ENCODE peak calls at places on chromosomes 4 and X, in five cellular contexts. M, K, Z, T and W are unnamed samples. For H3K9me3, the result is how much of the 10 kb centered on the place peaks cover.

GRCh38 chr4:186684889-186685309 is 38.8 kb downstream of the FAT1 start:
- DNase-seq in T (no peak), M (peak), Z (no peak), K (peak), W (no peak)

GRCh38 chr4:155973639-155974475 is 20.2 kb upstream of the CTSO start:
- DNase-seq in M (no peak), Z (no peak), K (no peak), T (no peak), W (no peak)

GRCh38 chr4:188110741-188111458 is 1.5 kb upstream of the TRIML2 start:
- DNase-seq in Z (no peak), M (no peak), K (no peak), T (peak), W (no peak)

GRCh38 chrX:151543706-151544105 is 19.8 kb upstream of the PASD1 start:
- DNase-seq in M (no peak), T (peak), Z (no peak), K (peak), W (no peak)

GRCh38 chr4:38449506-38450174 is 214.4 kb upstream of the KLF3 start:
- DNase-seq in K (peak), Z (no peak), M (no peak), T (no peak), W (no peak)

GRCh38 chrX:86383681-86384540 is 235.7 kb downstream of the DACH2 start:
- DNase-seq in K (no peak), Z (no peak), T (no peak), M (no peak), W (no peak)

GRCh38 chr4:113499696-113500095 is 261.8 kb downstream of the CAMK2D start:
- DNase-seq in Z (no peak), K (peak), T (no peak), M (no peak), W (no peak)

GRCh38 chr4:119570401-119570800 is 58.2 kb downstream of the PDE5A start:
- DNase-seq in K (no peak), Z (no peak), T (no peak), M (no peak), W (no peak)

GRCh38 chr4:85650908-85651307 is 176.0 kb downstream of the ARHGAP24 start:
- DNase-seq in T (no peak), M (no peak), Z (no peak), K (no peak), W (no peak)

GRCh38 chrX:125248931-125249330 is 70.7 kb upstream of the TEX13C start:
- DNase-seq in T (no peak), M (no peak), Z (no peak), K (no peak), W (no peak)

GRCh38 chrX:150306002-150306401 is 57.1 kb upstream of the MAMLD1 start:
- DNase-seq in M (no peak), Z (no peak), T (no peak), K (no peak), W (no peak)

GRCh38 chrX:102659790-102660757 is 8.8 kb downstream of the GPRASP1 start:
- DNase-seq in T (peak), K (peak), M (peak), Z (peak), W (peak)

GRCh38 chr4:168336837-168337549 is 18.4 kb upstream of the DDX60 start:
- DNase-seq in M (no peak), Z (no peak), T (no peak), K (no peak), W (no peak)

GRCh38 chr4:55378617-55379467 is 16.9 kb upstream of the TMEM165 start:
- DNase-seq in Z (no peak), T (peak), K (no peak), M (peak), W (no peak)

GRCh38 chrX:9829308-9830267 is 43.4 kb downstream of the SHROOM2 start:
- DNase-seq in Z (peak), T (peak), M (no peak), K (no peak), W (no peak)

GRCh38 chr4:177185151-177185550 is 124.5 kb upstream of the NEIL3 start:
- DNase-seq in M (no peak), K (no peak), Z (no peak), T (no peak), W (no peak)

GRCh38 chrX:107700317-107700774 is 72.0 kb downstream of the PRPS1 start:
- DNase-seq in Z (no peak), T (no peak), M (no peak), K (no peak), W (no peak)

DNA sequence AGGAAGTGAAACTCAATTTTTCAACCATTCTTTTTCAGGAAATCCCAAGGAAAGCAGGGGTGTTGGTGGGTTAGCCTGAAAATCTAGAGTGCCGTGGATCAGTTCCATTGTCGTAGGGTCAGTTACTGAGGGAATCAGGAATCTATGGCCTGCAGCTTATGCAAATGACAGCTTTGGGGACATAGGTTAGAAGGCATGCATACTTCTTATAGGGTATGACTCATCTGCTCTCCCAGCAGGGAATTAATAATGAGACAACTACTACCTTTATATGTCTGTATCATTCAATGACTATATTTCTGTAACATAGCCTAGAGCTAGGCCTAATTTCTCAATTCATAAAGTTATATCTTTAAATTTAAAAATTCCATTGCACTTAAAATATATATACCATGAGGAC is 36.6 kb downstream of the ZNF41 start:
- DNase-seq in T (no peak), K (no peak), M (no peak), Z (no peak), W (no peak)
- H3K9me3 ChIP-seq in T (half or more), K (under half), M (half or more), Z (under half), W (under half)

DNA sequence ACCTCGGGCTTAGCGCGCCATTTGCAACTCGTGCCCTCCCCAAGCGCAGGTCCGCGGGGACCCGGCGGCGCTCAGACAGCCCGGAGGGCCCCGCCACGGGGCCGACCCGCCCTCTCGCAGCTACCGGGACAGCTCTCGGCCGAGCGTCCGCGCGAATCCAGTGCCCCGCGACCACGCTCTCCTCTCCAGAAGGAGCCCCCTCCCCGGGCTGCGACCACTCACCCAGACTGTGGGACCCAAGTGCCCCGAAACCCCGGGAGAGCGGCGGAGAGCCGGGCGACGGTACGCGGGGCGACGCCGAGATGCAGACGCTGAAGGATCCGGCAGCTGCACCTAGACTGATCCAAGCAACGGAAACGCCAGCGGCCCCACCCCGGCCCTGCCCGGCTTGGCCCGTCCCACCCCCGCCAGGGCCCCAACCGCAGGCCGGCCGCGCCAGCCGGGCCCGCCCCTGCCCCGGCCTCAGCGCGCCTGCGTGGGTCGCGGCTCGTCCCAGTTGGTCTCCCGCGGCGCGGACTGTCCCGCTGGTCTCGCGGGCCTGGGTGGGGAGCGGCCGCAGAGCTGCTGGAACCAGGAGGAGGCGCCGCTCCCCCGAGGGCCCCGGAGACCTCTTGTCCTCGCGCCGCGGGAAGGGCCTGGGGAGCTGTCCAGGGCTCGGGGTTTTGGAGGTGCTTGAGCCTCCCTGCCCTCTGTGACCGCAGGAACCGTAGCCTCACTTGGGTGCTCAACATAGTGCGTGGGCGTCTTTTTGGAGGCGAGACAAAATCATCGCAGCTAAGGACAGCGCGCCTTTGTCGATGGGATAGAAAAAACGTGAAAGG is at the start of gene ANXA5:
- DNase-seq in M (peak), Z (no peak), T (peak), K (peak), W (peak)
- TF ChIP-seq POLR2A in M (no peak), Z (peak), T (peak), K (peak), W (peak)

GRCh38 chr4:82623284-82623683 is 61.5 kb upstream of the TMEM150C start:
- DNase-seq in Z (no peak), M (no peak), K (no peak), T (no peak), W (no peak)

GRCh38 chr4:82629238-82630000 is 67.6 kb upstream of the TMEM150C start:
- DNase-seq in T (no peak), M (no peak), Z (no peak), K (no peak), W (no peak)

GRCh38 chr4:82630079-82630478 is 68.3 kb upstream of the TMEM150C start:
- DNase-seq in Z (no peak), K (no peak), M (no peak), T (no peak), W (no peak)

GRCh38 chr4:82624819-82625218 is 63.0 kb upstream of the TMEM150C start:
- DNase-seq in M (no peak), Z (no peak), K (no peak), T (no peak), W (no peak)

DNA sequence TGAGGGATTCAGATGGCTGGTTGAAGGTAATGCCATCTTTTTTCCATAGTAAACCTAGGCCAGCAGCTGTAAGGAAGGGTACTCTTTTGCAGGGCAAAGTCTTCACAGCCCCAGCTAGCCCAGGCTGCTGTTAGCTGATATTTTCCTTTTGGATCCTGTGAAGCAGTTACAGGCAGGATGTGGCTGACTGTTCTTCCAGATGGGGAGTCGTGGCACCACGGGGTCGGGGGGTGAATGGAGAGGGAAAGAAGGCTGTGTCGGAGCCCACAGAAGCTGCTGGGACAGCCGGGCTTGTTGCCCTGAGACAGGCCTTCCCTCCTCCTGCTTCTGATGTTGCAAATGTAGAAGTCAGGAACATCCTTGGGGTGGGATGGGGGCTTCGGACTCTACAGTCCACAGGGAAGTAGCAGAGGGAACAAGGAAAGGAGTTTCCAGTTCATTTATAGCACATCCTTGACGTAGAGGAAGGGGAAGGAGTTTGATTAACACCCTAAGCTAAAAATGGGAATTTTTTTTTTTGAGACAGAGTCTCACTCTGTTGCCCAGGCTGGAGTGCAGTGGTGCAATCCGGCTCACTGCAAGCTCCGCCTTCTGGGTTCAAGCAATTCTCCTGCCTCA is 64.6 kb upstream of the TMEM150C start:
- DNase-seq in K (no peak), T (no peak), Z (no peak), M (no peak), W (no peak)
- TF ChIP-seq EP300 in K (no peak), T (no peak), Z (no peak), M (no peak), W (no peak)

DNA sequence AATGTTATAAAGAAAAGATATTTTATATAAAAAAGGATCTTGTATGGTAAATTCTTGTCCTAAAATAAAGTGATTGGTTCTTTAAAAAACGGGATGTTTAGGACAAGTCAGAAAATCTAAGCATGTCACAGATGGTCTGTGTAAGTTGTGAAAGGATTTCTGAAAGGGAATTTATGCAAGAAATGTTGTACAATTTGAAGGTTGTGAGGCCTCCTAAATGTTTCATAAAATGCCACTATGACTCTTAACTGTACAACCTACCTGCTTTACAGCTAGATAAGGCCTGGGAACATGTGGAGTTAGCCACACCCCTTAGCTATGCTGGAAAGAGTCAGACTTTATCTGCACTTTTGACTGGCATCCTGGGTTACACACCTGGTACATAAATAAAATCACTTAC is 951.5 kb upstream of the POU3F4 start:
- DNase-seq in M (no peak), K (no peak), Z (no peak), T (no peak), W (no peak)
- H3K9me3 ChIP-seq in M (under half), K (half or more), Z (under half), T (under half), W (under half)

GRCh38 chr4:337143-337931 is at the start of gene ZNF141:
- DNase-seq in Z (peak), K (no peak), T (peak), M (peak), W (peak)
- TF ChIP-seq POLR2A in Z (peak), K (no peak), T (peak), M (no peak), W (peak)

DNA sequence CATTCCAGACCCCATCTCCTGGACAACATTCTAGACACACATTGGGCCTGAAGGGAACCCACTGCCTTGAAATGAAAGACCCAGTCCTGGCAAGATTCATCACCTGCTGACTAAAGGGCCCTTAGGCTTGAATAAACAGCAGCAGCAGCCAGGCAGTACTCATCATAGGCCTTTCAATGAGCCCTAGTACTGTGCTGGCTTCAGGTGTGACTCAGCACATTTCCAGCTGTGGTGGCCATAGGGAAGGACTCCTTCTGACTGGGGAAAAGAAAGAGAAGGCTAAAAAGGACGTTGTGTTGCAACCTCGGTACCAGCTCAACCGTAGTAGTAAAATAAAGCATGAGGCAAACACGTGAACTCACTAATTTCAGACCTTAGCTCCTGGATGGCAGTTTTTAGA is 344.0 kb downstream of the ACTRT1 start:
- DNase-seq in T (peak), Z (no peak), K (no peak), M (no peak), W (no peak)
- TF ChIP-seq EP300 in T (no peak), Z (no peak), K (no peak), M (no peak), W (no peak)